ENCODE peak calls at places on chromosome 10, in seven cellular contexts. B, Z, Y, N, D, R and O are unnamed samples.

GRCh38 chr10:43390791-43391190 is 18.2 kb downstream of the HNRNPF start:
- DNase-seq in B (peak; percentile 73), Z (peak; percentile 40), Y (no peak), N (peak; percentile 28), D (peak; percentile 49), R (peak; percentile 52), O (no peak)

GRCh38 chr10:13414855-13415254 is 66.8 kb upstream of the SEPHS1 start:
- DNase-seq in B (peak; percentile 42), Z (peak; percentile 14), Y (no peak), N (peak; percentile 26), D (no peak), R (no peak), O (no peak)

GRCh38 chr10:84543948-84544347 is 215.6 kb downstream of the CCSER2 start:
- DNase-seq in B (peak; percentile 58), Z (no peak), Y (peak; percentile 57), N (peak; percentile 50), D (peak; percentile 16), R (no peak), O (no peak)

GRCh38 chr10:126437661-126438406 is 49.6 kb upstream of the ADAM12 start:
- DNase-seq in B (no peak), Z (no peak), Y (no peak), N (no peak), D (no peak), R (no peak), O (no peak)

GRCh38 chr10:97889461-97890265 is 40.0 kb downstream of the GOLGA7B start:
- DNase-seq in B (peak; percentile 94), Z (no peak), Y (peak; percentile 81), N (peak; percentile 87), D (peak; percentile 28), R (no peak), O (no peak)

GRCh38 chr10:43897765-43898419 is 249.2 kb upstream of the ZNF32 start:
- DNase-seq in B (no peak), Z (no peak), Y (no peak), N (no peak), D (no peak), R (no peak), O (no peak)

GRCh38 chr10:19762026-19762425 is 54.2 kb upstream of the PLXDC2 start:
- DNase-seq in B (no peak), Z (no peak), Y (no peak), N (peak; percentile 24), D (no peak), R (no peak), O (no peak)

GRCh38 chr10:92799591-92799990 is 48.7 kb upstream of the EXOC6 start:
- DNase-seq in B (no peak), Z (no peak), Y (peak; percentile 68), N (peak; percentile 28), D (peak; percentile 12), R (no peak), O (no peak)

GRCh38 chr10:128013626-128014025 is 106.7 kb downstream of the PTPRE start:
- DNase-seq in B (no peak), Z (no peak), Y (no peak), N (peak; percentile 42), D (no peak), R (peak; percentile 15), O (no peak)

GRCh38 chr10:122856902-122857301 is 11.2 kb upstream of the CUZD1 start:
- DNase-seq in B (no peak), Z (no peak), Y (no peak), N (no peak), D (peak; percentile 41), R (no peak), O (no peak)

GRCh38 chr10:87925570-87925969 is 62.1 kb downstream of the PTEN start:
- DNase-seq in B (no peak), Z (no peak), Y (no peak), N (peak; percentile 24), D (no peak), R (no peak), O (no peak)

GRCh38 chr10:14665304-14665703 is 109.4 kb downstream of the FAM107B start:
- DNase-seq in B (peak; percentile 51), Z (no peak), Y (no peak), N (peak; percentile 72), D (no peak), R (no peak), O (no peak)

GRCh38 chr10:60820093-60820769 is 42.0 kb downstream of the CDK1 start:
- DNase-seq in B (peak; percentile 44), Z (peak; percentile 15), Y (no peak), N (no peak), D (peak; percentile 51), R (no peak), O (no peak)

GRCh38 chr10:32971536-32972091 is 13.6 kb upstream of the ITGB1 start:
- DNase-seq in B (peak; percentile 73), Z (peak; percentile 48), Y (peak; percentile 87), N (no peak), D (no peak), R (no peak), O (no peak)

GRCh38 chr10:97180986-97181385 is 4.8 kb downstream of the SLIT1 start:
- DNase-seq in B (no peak), Z (no peak), Y (no peak), N (no peak), D (no peak), R (no peak), O (no peak)

GRCh38 chr10:112689327-112689726 is 242.3 kb downstream of the VTI1A start:
- DNase-seq in B (peak; percentile 63), Z (peak; percentile 37), Y (no peak), N (peak; percentile 1), D (peak; percentile 5), R (no peak), O (peak; percentile 22)

GRCh38 chr10:99982728-99983127 is 27.0 kb downstream of the DNMBP start:
- DNase-seq in B (no peak), Z (no peak), Y (no peak), N (no peak), D (no peak), R (no peak), O (no peak)

GRCh38 chr10:99983280-99983988 is 26.3 kb downstream of the DNMBP start:
- DNase-seq in B (no peak), Z (no peak), Y (no peak), N (no peak), D (peak; percentile 79), R (no peak), O (peak; percentile 26)

GRCh38 chr10:99981581-99982199 is 28.1 kb downstream of the DNMBP start:
- DNase-seq in B (no peak), Z (no peak), Y (no peak), N (no peak), D (no peak), R (no peak), O (no peak)

GRCh38 chr10:99984201-99984600 is 25.5 kb downstream of the DNMBP start:
- DNase-seq in B (no peak), Z (no peak), Y (no peak), N (peak; percentile 84), D (peak; percentile 68), R (no peak), O (no peak)

GRCh38 chr10:99984635-99985034 is 25.1 kb downstream of the DNMBP start:
- DNase-seq in B (no peak), Z (no peak), Y (no peak), N (no peak), D (no peak), R (no peak), O (no peak)
- H3K4me1 ChIP-seq in B (peaks cover 42% of the 10 kb centered on the region), Z (peaks cover 12% of the 10 kb centered on the region), Y (no peaks in the 10 kb centered on the region), N (peaks cover 21% of the 10 kb centered on the region), D (peaks cover 20% of the 10 kb centered on the region), R (peaks cover 51% of the 10 kb centered on the region), O (peaks cover 53% of the 10 kb centered on the region)

GRCh38 chr10:132106431-132106830 is 40.7 kb downstream of the JAKMIP3 start:
- DNase-seq in B (no peak), Z (no peak), Y (no peak), N (no peak), D (no peak), R (peak; percentile 32), O (no peak)

GRCh38 chr10:132109341-132110072 is 43.8 kb downstream of the JAKMIP3 start:
- DNase-seq in B (no peak), Z (no peak), Y (no peak), N (no peak), D (peak; percentile 2), R (peak; percentile 64), O (peak; percentile 17)

GRCh38 chr10:132107211-132107946 is 41.6 kb downstream of the JAKMIP3 start:
- DNase-seq in B (no peak), Z (no peak), Y (no peak), N (no peak), D (no peak), R (peak; percentile 41), O (no peak)

GRCh38 chr10:132110091-132110490 is 44.3 kb downstream of the JAKMIP3 start:
- DNase-seq in B (no peak), Z (no peak), Y (no peak), N (no peak), D (no peak), R (peak; percentile 51), O (peak; percentile 11)

DNA sequence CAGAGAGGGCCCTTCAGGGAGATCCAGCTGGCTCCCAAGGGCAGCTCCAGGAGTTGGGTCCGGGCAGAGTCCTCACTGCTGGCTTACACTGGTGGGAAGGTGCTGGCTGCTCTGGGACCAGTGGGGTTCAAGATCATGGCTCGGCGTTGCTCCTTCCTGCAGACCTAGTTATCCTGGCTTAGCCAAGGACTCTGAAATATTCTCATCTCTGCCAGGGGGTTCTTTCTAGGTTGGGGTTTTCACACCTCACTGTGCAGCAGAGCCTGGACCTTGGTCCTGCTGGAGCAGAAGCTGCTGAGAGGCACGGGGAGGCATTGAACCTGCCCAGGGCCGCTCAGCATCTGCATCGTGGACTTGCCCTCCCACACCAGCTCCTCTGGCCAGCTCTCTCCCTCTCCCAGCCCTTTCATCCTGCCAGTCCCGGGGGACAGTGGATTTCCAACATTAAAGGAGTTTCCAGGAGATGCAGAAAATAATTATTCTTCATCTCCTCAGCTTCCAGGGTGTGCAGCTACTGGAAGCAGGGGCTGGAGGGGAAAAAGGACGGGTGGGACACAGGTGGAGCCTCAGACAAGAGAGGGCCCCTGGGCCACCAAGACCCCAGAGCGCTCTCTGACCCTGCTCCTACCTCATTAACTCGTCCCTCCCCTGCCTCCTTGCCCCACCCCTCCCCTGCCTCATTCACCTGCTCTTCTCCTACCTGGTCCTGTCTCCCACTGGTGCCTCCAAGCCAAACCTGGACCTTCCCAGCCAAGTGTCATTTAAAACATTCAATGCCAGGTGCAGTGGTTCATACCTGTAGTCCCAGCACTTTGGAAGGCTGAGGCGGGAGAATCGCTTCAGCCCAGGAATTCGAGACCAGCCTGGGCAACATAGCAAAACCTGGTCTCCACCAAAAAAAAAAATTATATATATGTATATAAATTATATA is 42.5 kb downstream of the JAKMIP3 start:
- DNase-seq in B (no peak), Z (no peak), Y (no peak), N (no peak), D (no peak), R (peak; percentile 51), O (peak; percentile 8)
- H3K4me1 ChIP-seq in B (no peaks in the 10 kb centered on the region), Z (no peaks in the 10 kb centered on the region), Y (no peaks in the 10 kb centered on the region), N (no peaks in the 10 kb centered on the region), D (no peaks in the 10 kb centered on the region), R (no peaks in the 10 kb centered on the region), O (no peaks in the 10 kb centered on the region)

GRCh38 chr10:88974446-88975376 is 15.9 kb upstream of the FAS start:
- DNase-seq in B (peak; percentile 13), Z (no peak), Y (no peak), N (peak; percentile 31), D (peak; percentile 44), R (no peak), O (no peak)
- H3K4me1 ChIP-seq in B (peaks cover 12% of the 10 kb centered on the region), Z (peaks cover 2% of the 10 kb centered on the region), Y (peaks cover 4% of the 10 kb centered on the region), N (peaks cover 16% of the 10 kb centered on the region), D (peaks cover 3% of the 10 kb centered on the region), R (peaks cover 54% of the 10 kb centered on the region), O (peaks cover 32% of the 10 kb centered on the region)

DNA sequence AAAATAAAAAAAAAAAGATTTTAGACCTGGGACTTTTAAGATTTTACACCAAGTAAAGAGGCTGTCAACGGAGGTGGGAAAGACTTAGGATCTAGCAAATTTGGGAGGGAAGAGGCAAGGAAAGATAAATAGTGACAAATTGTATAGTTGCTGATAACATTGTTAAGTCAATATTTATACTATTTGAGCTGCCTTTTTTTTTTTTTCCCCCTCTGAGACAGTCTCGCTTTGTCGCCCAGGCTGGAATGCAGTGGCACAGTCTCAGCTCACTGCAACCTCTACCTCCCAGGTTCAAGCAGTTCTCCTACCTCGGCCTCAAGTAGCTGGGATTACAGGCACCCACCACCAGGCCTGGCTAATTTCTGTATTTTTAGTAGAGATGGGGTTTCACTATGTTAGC is 94.6 kb downstream of the MMRN2 start:
- DNase-seq in B (no peak), Z (no peak), Y (no peak), N (no peak), D (no peak), R (no peak), O (no peak)
- H3K4me1 ChIP-seq in B (peaks cover 12% of the 10 kb centered on the region), Z (peaks cover 49% of the 10 kb centered on the region), Y (no peaks in the 10 kb centered on the region), N (no peaks in the 10 kb centered on the region), D (peaks cover 2% of the 10 kb centered on the region), R (peaks cover 46% of the 10 kb centered on the region), O (peaks cover 41% of the 10 kb centered on the region)